ENCODE peak calls at places on chromosome 21, in nine cellular contexts. One of them, this sample, is unnamed.

GRCh38 chr21:35561076-35561475 is 499.2 kb downstream of the SETD4 start:
- DNase-seq in chondrocyte: no peak
- DNase-seq in AG20443: no peak
- DNase-seq in iPS DF 6.9: no peak
- DNase-seq in HT-29: no peak
- DNase-seq in thoracic aorta: no peak
- DNase-seq in epithelial cell of esophagus: no peak
- DNase-seq in EH: no peak
- DNase-seq in ACHN: no peak
- DNase-seq in this sample: no peak

GRCh38 chr21:42654179-42654912 is 925 bp downstream of the PDE9A start:
- DNase-seq in chondrocyte: peak
- DNase-seq in AG20443: no peak
- DNase-seq in iPS DF 6.9: no peak
- DNase-seq in HT-29: peak
- DNase-seq in thoracic aorta: no peak
- DNase-seq in epithelial cell of esophagus: no peak
- DNase-seq in EH: no peak
- DNase-seq in ACHN: no peak
- DNase-seq in this sample: no peak

GRCh38 chr21:27129215-27129614 is 162.3 kb upstream of the ADAMTS5 start:
- DNase-seq in chondrocyte: no peak
- DNase-seq in AG20443: no peak
- DNase-seq in iPS DF 6.9: no peak
- DNase-seq in HT-29: no peak
- DNase-seq in thoracic aorta: no peak
- DNase-seq in epithelial cell of esophagus: no peak
- DNase-seq in EH: peak
- DNase-seq in ACHN: no peak
- DNase-seq in this sample: no peak

GRCh38 chr21:43686811-43687565 is 27.6 kb downstream of the RRP1B start:
- DNase-seq in chondrocyte: no peak
- DNase-seq in AG20443: no peak
- DNase-seq in iPS DF 6.9: no peak
- DNase-seq in HT-29: no peak
- DNase-seq in thoracic aorta: no peak
- DNase-seq in epithelial cell of esophagus: no peak
- DNase-seq in EH: no peak
- DNase-seq in ACHN: no peak
- DNase-seq in this sample: no peak

GRCh38 chr21:35764586-35764985 is 295.7 kb downstream of the SETD4 start:
- DNase-seq in chondrocyte: no peak
- DNase-seq in AG20443: no peak
- DNase-seq in iPS DF 6.9: no peak
- DNase-seq in HT-29: no peak
- DNase-seq in thoracic aorta: no peak
- DNase-seq in epithelial cell of esophagus: peak
- DNase-seq in EH: peak
- DNase-seq in ACHN: no peak
- DNase-seq in this sample: no peak

GRCh38 chr21:45845063-45845789 is 136.3 kb upstream of the COL6A1 start:
- DNase-seq in chondrocyte: no peak
- DNase-seq in AG20443: no peak
- DNase-seq in iPS DF 6.9: no peak
- DNase-seq in HT-29: no peak
- DNase-seq in thoracic aorta: no peak
- DNase-seq in epithelial cell of esophagus: no peak
- DNase-seq in EH: no peak
- DNase-seq in ACHN: no peak
- DNase-seq in this sample: no peak

GRCh38 chr21:18151046-18151445 is 93.6 kb upstream of the CHODL start:
- DNase-seq in chondrocyte: no peak
- DNase-seq in AG20443: no peak
- DNase-seq in iPS DF 6.9: no peak
- DNase-seq in HT-29: no peak
- DNase-seq in thoracic aorta: no peak
- DNase-seq in epithelial cell of esophagus: no peak
- DNase-seq in EH: no peak
- DNase-seq in ACHN: no peak
- DNase-seq in this sample: no peak

GRCh38 chr21:33293811-33294216 is 27.6 kb downstream of the IL10RB start:
- DNase-seq in chondrocyte: no peak
- DNase-seq in AG20443: no peak
- DNase-seq in iPS DF 6.9: no peak
- DNase-seq in HT-29: no peak
- DNase-seq in thoracic aorta: no peak
- DNase-seq in epithelial cell of esophagus: peak
- DNase-seq in EH: no peak
- DNase-seq in ACHN: no peak
- DNase-seq in this sample: no peak

GRCh38 chr21:33128538-33128937 is 58.6 kb downstream of the OLIG1 start:
- DNase-seq in chondrocyte: no peak
- DNase-seq in AG20443: no peak
- DNase-seq in iPS DF 6.9: no peak
- DNase-seq in HT-29: no peak
- DNase-seq in thoracic aorta: no peak
- DNase-seq in epithelial cell of esophagus: no peak
- DNase-seq in EH: no peak
- DNase-seq in ACHN: no peak
- DNase-seq in this sample: no peak

GRCh38 chr21:38773108-38774061 is 32.3 kb upstream of the ETS2 start:
- DNase-seq in chondrocyte: no peak
- DNase-seq in AG20443: peak
- DNase-seq in iPS DF 6.9: no peak
- DNase-seq in HT-29: peak
- DNase-seq in thoracic aorta: peak
- DNase-seq in epithelial cell of esophagus: peak
- DNase-seq in EH: peak
- DNase-seq in ACHN: peak
- DNase-seq in this sample: no peak

GRCh38 chr21:45304945-45305344 is 17.2 kb upstream of the POFUT2 start:
- DNase-seq in chondrocyte: peak
- DNase-seq in AG20443: no peak
- DNase-seq in iPS DF 6.9: no peak
- DNase-seq in HT-29: no peak
- DNase-seq in thoracic aorta: no peak
- DNase-seq in epithelial cell of esophagus: no peak
- DNase-seq in EH: no peak
- DNase-seq in ACHN: no peak
- DNase-seq in this sample: no peak

GRCh38 chr21:40276001-40276400 is 408.8 kb downstream of the PCP4 start:
- DNase-seq in chondrocyte: no peak
- DNase-seq in AG20443: no peak
- DNase-seq in iPS DF 6.9: no peak
- DNase-seq in HT-29: no peak
- DNase-seq in thoracic aorta: no peak
- DNase-seq in epithelial cell of esophagus: no peak
- DNase-seq in EH: no peak
- DNase-seq in ACHN: no peak
- DNase-seq in this sample: no peak

GRCh38 chr21:36825683-36826082 is 126.8 kb downstream of the SIM2 start:
- DNase-seq in chondrocyte: no peak
- DNase-seq in AG20443: no peak
- DNase-seq in iPS DF 6.9: no peak
- DNase-seq in HT-29: no peak
- DNase-seq in thoracic aorta: no peak
- DNase-seq in epithelial cell of esophagus: no peak
- DNase-seq in EH: no peak
- DNase-seq in ACHN: no peak
- DNase-seq in this sample: peak

GRCh38 chr21:44948426-44949120 is 8.7 kb downstream of the SLX9 start:
- DNase-seq in chondrocyte: peak
- DNase-seq in AG20443: no peak
- DNase-seq in iPS DF 6.9: no peak
- DNase-seq in HT-29: no peak
- DNase-seq in thoracic aorta: no peak
- DNase-seq in epithelial cell of esophagus: no peak
- DNase-seq in EH: no peak
- DNase-seq in ACHN: no peak
- DNase-seq in this sample: no peak

GRCh38 chr21:22120616-22121266 is 1122.5 kb downstream of the NCAM2 start:
- DNase-seq in chondrocyte: no peak
- DNase-seq in AG20443: no peak
- DNase-seq in iPS DF 6.9: peak
- DNase-seq in HT-29: peak
- DNase-seq in thoracic aorta: no peak
- DNase-seq in epithelial cell of esophagus: no peak
- DNase-seq in EH: no peak
- DNase-seq in ACHN: peak
- DNase-seq in this sample: peak

GRCh38 chr21:39108291-39109162 is 74.7 kb downstream of the PSMG1 start:
- DNase-seq in chondrocyte: no peak
- DNase-seq in AG20443: no peak
- DNase-seq in iPS DF 6.9: no peak
- DNase-seq in HT-29: no peak
- DNase-seq in thoracic aorta: no peak
- DNase-seq in epithelial cell of esophagus: no peak
- DNase-seq in EH: no peak
- DNase-seq in ACHN: no peak
- DNase-seq in this sample: no peak

GRCh38 chr21:15967661-15968060 is 237.9 kb downstream of the USP25 start:
- DNase-seq in chondrocyte: no peak
- DNase-seq in AG20443: peak
- DNase-seq in iPS DF 6.9: no peak
- DNase-seq in HT-29: no peak
- DNase-seq in thoracic aorta: no peak
- DNase-seq in epithelial cell of esophagus: peak
- DNase-seq in EH: peak
- DNase-seq in ACHN: peak
- DNase-seq in this sample: no peak

GRCh38 chr21:46425566-46425965 is 33.1 kb upstream of the DIP2A start:
- DNase-seq in chondrocyte: peak
- DNase-seq in AG20443: no peak
- DNase-seq in iPS DF 6.9: no peak
- DNase-seq in HT-29: no peak
- DNase-seq in thoracic aorta: no peak
- DNase-seq in epithelial cell of esophagus: no peak
- DNase-seq in EH: no peak
- DNase-seq in ACHN: no peak
- DNase-seq in this sample: no peak

GRCh38 chr21:46651121-46651520 is 15.6 kb downstream of the PRMT2 start:
- DNase-seq in chondrocyte: no peak
- DNase-seq in AG20443: no peak
- DNase-seq in iPS DF 6.9: no peak
- DNase-seq in HT-29: no peak
- DNase-seq in thoracic aorta: no peak
- DNase-seq in epithelial cell of esophagus: no peak
- DNase-seq in EH: no peak
- DNase-seq in ACHN: no peak
- DNase-seq in this sample: no peak

GRCh38 chr21:28615276-28615675 is 377.4 kb downstream of the LTN1 start:
- DNase-seq in chondrocyte: no peak
- DNase-seq in AG20443: peak
- DNase-seq in iPS DF 6.9: no peak
- DNase-seq in HT-29: no peak
- DNase-seq in thoracic aorta: no peak
- DNase-seq in epithelial cell of esophagus: no peak
- DNase-seq in EH: peak
- DNase-seq in ACHN: no peak
- DNase-seq in this sample: no peak

GRCh38 chr21:39451332-39452206 is at the start of gene SH3BGR:
- DNase-seq in chondrocyte: no peak
- DNase-seq in AG20443: peak
- DNase-seq in iPS DF 6.9: peak
- DNase-seq in HT-29: no peak
- DNase-seq in thoracic aorta: peak
- DNase-seq in epithelial cell of esophagus: peak
- DNase-seq in EH: no peak
- DNase-seq in ACHN: no peak
- DNase-seq in this sample: peak

GRCh38 chr21:36150192-36150711 is 6.4 kb upstream of the DOP1B start:
- DNase-seq in chondrocyte: peak
- DNase-seq in AG20443: peak
- DNase-seq in iPS DF 6.9: no peak
- DNase-seq in HT-29: no peak
- DNase-seq in thoracic aorta: no peak
- DNase-seq in epithelial cell of esophagus: no peak
- DNase-seq in EH: peak
- DNase-seq in ACHN: no peak
- DNase-seq in this sample: no peak

GRCh38 chr21:45865106-45865835 is 116.3 kb upstream of the COL6A1 start:
- DNase-seq in chondrocyte: no peak
- DNase-seq in AG20443: peak
- DNase-seq in iPS DF 6.9: no peak
- DNase-seq in HT-29: no peak
- DNase-seq in thoracic aorta: no peak
- DNase-seq in epithelial cell of esophagus: peak
- DNase-seq in EH: peak
- DNase-seq in ACHN: no peak
- DNase-seq in this sample: no peak

GRCh38 chr21:43349644-43350043 is 77.3 kb downstream of the SIK1 start:
- DNase-seq in chondrocyte: no peak
- DNase-seq in AG20443: no peak
- DNase-seq in iPS DF 6.9: no peak
- DNase-seq in HT-29: no peak
- DNase-seq in thoracic aorta: no peak
- DNase-seq in epithelial cell of esophagus: no peak
- DNase-seq in EH: no peak
- DNase-seq in ACHN: no peak
- DNase-seq in this sample: no peak

GRCh38 chr21:35575280-35575915 is 484.9 kb downstream of the SETD4 start:
- DNase-seq in chondrocyte: no peak
- DNase-seq in AG20443: peak
- DNase-seq in iPS DF 6.9: no peak
- DNase-seq in HT-29: no peak
- DNase-seq in thoracic aorta: no peak
- DNase-seq in epithelial cell of esophagus: peak
- DNase-seq in EH: peak
- DNase-seq in ACHN: no peak
- DNase-seq in this sample: no peak

GRCh38 chr21:26597023-26597422 is 23.9 kb upstream of the CYYR1 start:
- DNase-seq in chondrocyte: no peak
- DNase-seq in AG20443: no peak
- DNase-seq in iPS DF 6.9: no peak
- DNase-seq in HT-29: no peak
- DNase-seq in thoracic aorta: no peak
- DNase-seq in epithelial cell of esophagus: peak
- DNase-seq in EH: no peak
- DNase-seq in ACHN: no peak
- DNase-seq in this sample: no peak

GRCh38 chr21:31034378-31034777 is 3.9 kb downstream of the KRTAP19-8 start:
- DNase-seq in chondrocyte: no peak
- DNase-seq in AG20443: no peak
- DNase-seq in iPS DF 6.9: no peak
- DNase-seq in HT-29: no peak
- DNase-seq in thoracic aorta: no peak
- DNase-seq in epithelial cell of esophagus: peak
- DNase-seq in EH: no peak
- DNase-seq in ACHN: no peak
- DNase-seq in this sample: no peak

GRCh38 chr21:24895885-24896734 is 711.2 kb downstream of the MRPL39 start:
- DNase-seq in chondrocyte: no peak
- DNase-seq in AG20443: no peak
- DNase-seq in iPS DF 6.9: no peak
- DNase-seq in HT-29: peak
- DNase-seq in thoracic aorta: no peak
- DNase-seq in epithelial cell of esophagus: no peak
- DNase-seq in EH: peak
- DNase-seq in ACHN: peak
- DNase-seq in this sample: no peak

GRCh38 chr21:45990049-45990711 is 8.6 kb downstream of the COL6A1 start:
- DNase-seq in chondrocyte: peak
- DNase-seq in AG20443: no peak
- DNase-seq in iPS DF 6.9: no peak
- DNase-seq in HT-29: no peak
- DNase-seq in thoracic aorta: peak
- DNase-seq in epithelial cell of esophagus: no peak
- DNase-seq in EH: no peak
- DNase-seq in ACHN: no peak
- DNase-seq in this sample: no peak

GRCh38 chr21:40466893-40467483 is 380.0 kb downstream of the DSCAM start:
- DNase-seq in chondrocyte: no peak
- DNase-seq in AG20443: no peak
- DNase-seq in iPS DF 6.9: no peak
- DNase-seq in HT-29: peak
- DNase-seq in thoracic aorta: no peak
- DNase-seq in epithelial cell of esophagus: peak
- DNase-seq in EH: peak
- DNase-seq in ACHN: peak
- DNase-seq in this sample: no peak

GRCh38 chr21:35484856-35485255 is 435.8 kb upstream of the RUNX1 start:
- DNase-seq in chondrocyte: no peak
- DNase-seq in AG20443: no peak
- DNase-seq in iPS DF 6.9: no peak
- DNase-seq in HT-29: no peak
- DNase-seq in thoracic aorta: no peak
- DNase-seq in epithelial cell of esophagus: no peak
- DNase-seq in EH: no peak
- DNase-seq in ACHN: no peak
- DNase-seq in this sample: no peak

This sample was measured in K562.